ENCODE peak calls at places on chromosomes 12 and 14, in nine cellular contexts. C, D, Z, G, B, R, U, L and N are unnamed samples.

GRCh38 chr12:31732926-31733548 is 4.2 kb upstream of the AMN1 start:
- DNase-seq in C (peak; percentile 29), R (peak; percentile 68), L (no peak), D (peak; percentile 95), G (no peak), U (peak; percentile 96), Z (peak; percentile 91), B (peak; percentile 86), N (no peak)

GRCh38 chr12:82694970-82695369 is 8.3 kb downstream of the TMTC2 start:
- DNase-seq in Z (no peak), G (no peak), L (no peak), R (no peak), C (peak; percentile 54), B (peak; percentile 45), D (peak; percentile 47), U (no peak), N (no peak)

GRCh38 chr12:31518680-31519227 is 72.2 kb downstream of the DENND5B start:
- DNase-seq in C (peak; percentile 99), B (peak; percentile 100), D (peak; percentile 99), L (no peak), R (peak; percentile 57), Z (peak; percentile 78), G (no peak), U (peak; percentile 97), N (no peak)

GRCh38 chr14:99271951-99272668 is at the start of gene BCL11B:
- DNase-seq in D (peak; percentile 74), B (peak; percentile 73), R (peak; percentile 70), L (peak; percentile 81), G (peak; percentile 90), U (peak; percentile 93), Z (peak; percentile 93), C (peak; percentile 16), N (no peak)

GRCh38 chr12:89775336-89776005 is 66.8 kb upstream of the ATP2B1 start:
- DNase-seq in G (no peak), Z (no peak), L (no peak), D (no peak), R (no peak), B (peak; percentile 18), C (no peak), U (peak; percentile 56), N (no peak)

GRCh38 chr14:101123639-101124525 is 220.4 kb upstream of the RTL1 start:
- DNase-seq in G (no peak), B (no peak), D (no peak), L (peak; percentile 35), U (no peak), C (no peak), Z (no peak), R (no peak), N (peak; percentile 21)

GRCh38 chr12:64102339-64102738 is 119.8 kb downstream of the KICS2 start:
- DNase-seq in U (no peak), L (no peak), Z (no peak), C (peak; percentile 49), D (peak; percentile 32), B (no peak), G (no peak), R (no peak), N (no peak)

GRCh38 chr14:93977790-93978581 is 1.6 kb upstream of the ASB2 start:
- DNase-seq in D (no peak), C (no peak), L (no peak), U (no peak), G (no peak), R (no peak), Z (no peak), B (no peak), N (no peak)

GRCh38 chr14:59190372-59190771 is 1.9 kb downstream of the DAAM1 start:
- DNase-seq in C (no peak), U (peak; percentile 29), B (no peak), L (no peak), Z (no peak), G (no peak), D (no peak), R (peak; percentile 7), N (no peak)

GRCh38 chr14:23399591-23399990 is 8.5 kb downstream of the MYH6 start:
- DNase-seq in D (no peak), Z (no peak), B (no peak), G (no peak), R (no peak), U (no peak), L (no peak), C (no peak), N (no peak)

GRCh38 chr14:89406941-89407340 is 10.1 kb downstream of the FOXN3 start:
- DNase-seq in D (peak; percentile 36), C (no peak), R (no peak), B (peak; percentile 16), L (no peak), G (peak; percentile 38), Z (no peak), U (no peak), N (no peak)

GRCh38 chr14:64298773-64299172 is 4.6 kb upstream of the ESR2 start:
- DNase-seq in U (peak; percentile 19), C (no peak), R (no peak), L (no peak), Z (no peak), G (no peak), B (no peak), D (no peak), N (no peak)

GRCh38 chr12:112822056-112822455 is 30.5 kb downstream of the RPH3A start:
- DNase-seq in B (no peak), C (no peak), L (no peak), G (no peak), Z (no peak), R (no peak), D (no peak), U (no peak), N (no peak)

GRCh38 chr12:119171266-119171665 is 7.5 kb upstream of the HSPB8 start:
- DNase-seq in Z (no peak), G (no peak), B (no peak), L (no peak), C (no peak), U (no peak), D (no peak), R (no peak), N (no peak)

GRCh38 chr14:90019824-90020523 is 41.8 kb upstream of the KCNK13 start:
- DNase-seq in C (no peak), R (no peak), G (no peak), B (no peak), D (no peak), Z (no peak), L (no peak), U (no peak), N (no peak)

GRCh38 chr12:97513921-97514320 is 51.3 kb downstream of the RMST start:
- DNase-seq in D (no peak), U (no peak), B (no peak), L (no peak), G (no peak), Z (no peak), C (no peak), R (no peak), N (no peak)

DNA sequence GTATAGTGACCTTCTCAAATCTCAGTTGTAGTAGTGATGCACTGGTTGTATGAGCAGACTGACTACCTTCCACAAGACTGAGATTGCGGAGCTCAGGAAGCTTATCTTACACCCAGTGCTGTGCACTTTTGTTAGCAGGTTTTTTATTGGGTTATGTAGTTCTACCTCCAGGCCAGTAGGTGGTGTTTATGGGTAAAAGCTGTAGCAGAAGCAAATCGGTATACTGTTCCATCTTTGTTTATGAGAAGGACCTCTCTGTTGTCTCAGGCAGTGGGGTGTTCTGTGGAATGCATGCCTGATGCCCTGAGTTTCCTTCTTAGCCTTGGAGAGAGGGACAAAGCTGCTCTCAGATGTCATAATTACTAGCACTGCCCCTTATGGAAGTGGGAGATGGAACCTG is 217.8 kb downstream of the LRFN5 start:
- DNase-seq in L (no peak), C (no peak), G (no peak), B (no peak), U (no peak), Z (no peak), D (no peak), R (no peak), N (no peak)
- TF ChIP-seq CTCF in L (peak; percentile 44), C (no peak), G (no peak), B (peak; percentile 21), U (no peak), Z (no peak), D (no peak), R (no peak), N (no peak)

GRCh38 chr14:31543969-31544799 is 17.0 kb upstream of the NUBPL start:
- DNase-seq in B (peak; percentile 16), G (no peak), D (peak; percentile 32), C (no peak), L (no peak), U (peak; percentile 36), R (no peak), Z (no peak), N (no peak)
- TF ChIP-seq CTCF in B (peak; percentile 45), G (no peak), D (peak; percentile 34), C (peak; percentile 14), L (peak; percentile 6), U (no peak), R (peak; percentile 24), Z (peak; percentile 18), N (no peak)

DNA sequence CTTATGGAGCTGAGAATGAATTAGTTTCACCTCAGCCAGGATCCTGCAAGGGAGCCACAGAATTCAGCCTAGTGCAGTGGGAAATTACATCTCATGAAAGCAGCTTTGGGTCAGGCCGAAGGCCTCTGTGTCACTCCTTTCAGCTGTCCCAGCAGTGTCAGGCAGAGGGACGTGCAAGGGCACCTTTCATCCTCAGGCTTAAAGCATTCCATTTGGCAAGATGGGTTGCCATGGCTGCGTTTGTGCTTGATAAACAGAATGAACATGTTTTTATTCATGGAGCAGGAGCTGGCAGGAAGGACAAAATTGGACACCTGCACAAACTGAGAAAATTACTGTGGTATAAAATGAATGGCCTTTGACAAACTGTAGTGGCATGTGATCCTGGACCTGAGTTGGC is 29.4 kb downstream of the ACAD10 start:
- DNase-seq in U (peak; percentile 13), C (no peak), L (no peak), Z (no peak), D (no peak), B (no peak), G (no peak), R (no peak), N (no peak)
- TF ChIP-seq CTCF in U (no peak), C (no peak), L (no peak), Z (no peak), D (no peak), B (no peak), G (no peak), R (no peak), N (no peak)

DNA sequence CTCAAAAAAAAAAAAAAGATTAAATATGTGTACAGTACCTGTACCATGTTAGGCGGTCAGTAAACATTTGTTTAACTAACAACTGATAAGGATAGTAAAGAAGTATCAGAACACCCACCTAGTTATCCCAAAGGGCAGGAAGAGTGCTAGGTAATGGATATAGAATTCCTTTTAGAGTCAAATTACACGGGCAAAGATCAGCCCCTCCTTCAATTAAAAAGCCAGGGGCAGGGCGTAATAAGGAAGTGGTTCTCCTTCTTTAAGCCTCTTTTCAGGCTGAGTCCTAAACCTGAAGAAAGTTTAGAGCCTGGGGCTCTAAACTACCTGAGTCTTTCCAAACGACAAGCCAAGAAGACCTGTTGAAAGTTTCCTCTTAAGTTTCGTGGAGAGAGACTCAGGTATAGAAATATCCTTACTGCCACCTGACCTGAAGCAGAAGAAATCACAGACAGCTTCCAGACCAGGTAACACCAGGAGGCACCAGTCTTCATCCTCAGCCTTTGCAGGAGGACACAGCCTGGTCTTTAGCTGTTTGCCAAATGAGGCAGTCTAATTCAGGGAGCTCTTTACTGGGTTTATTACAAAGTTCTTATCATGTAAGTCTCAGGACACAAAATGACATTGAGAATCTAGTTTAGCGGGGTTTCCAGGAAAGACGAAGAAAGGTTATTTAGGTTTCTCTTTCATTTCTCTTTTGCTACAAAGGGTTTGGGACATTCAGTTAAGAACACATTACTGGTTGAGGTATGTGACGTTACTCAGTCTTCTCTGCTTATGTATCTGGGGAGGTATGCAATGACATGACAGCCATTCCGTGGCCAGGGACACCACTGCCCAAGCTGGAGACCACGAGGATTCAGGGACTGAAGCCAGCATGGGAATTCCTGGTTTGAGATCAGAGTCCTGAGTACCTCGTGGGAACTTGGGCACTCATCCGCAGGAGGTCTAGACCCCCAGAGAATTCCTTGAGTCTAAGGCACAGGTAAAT is at the start of gene BCL2L14:
- DNase-seq in G (no peak), R (peak; percentile 27), D (no peak), C (no peak), U (no peak), Z (no peak), L (no peak), B (no peak), N (no peak)
- TF ChIP-seq CTCF in G (no peak), R (no peak), D (no peak), C (no peak), U (no peak), Z (peak; percentile 32), L (no peak), B (peak; percentile 3), N (no peak)